ENCODE peak calls at places on chromosomes 2 and 18, in six cellular contexts. I is dorsolateral prefrontal cortex, J is fibroblast of lung, F is tibial artery, T is MM.1S, S is Peyer's patch. M is an unnamed sample.
A peak's percentile ranks its signal among the peaks of the same experiment; 100 is the strongest.

GRCh38 chr2:148644885-148645134 is 259 bp downstream of the EPC2 start:
- DNase-seq in I (no peak), J (no peak), F (no peak), T (no peak), S (no peak), M (no peak)

GRCh38 chr2:135948642-135949355 is 36.6 kb downstream of the DARS1 start:
- DNase-seq in I (no peak), J (peak; percentile 85), F (no peak), T (no peak), S (no peak), M (peak; percentile 37)

GRCh38 chr2:24210106-24210455 is 35.2 kb downstream of the FAM228A start:
- DNase-seq in I (no peak), J (no peak), F (no peak), T (no peak), S (no peak), M (no peak)

GRCh38 chr2:102301867-102302362 is 9.4 kb upstream of the IL1RL1 start:
- DNase-seq in I (no peak), J (no peak), F (no peak), T (peak; percentile 28), S (no peak), M (peak; percentile 80)

GRCh38 chr18:2792395-2792794 is 54.4 kb upstream of the EMILIN2 start:
- DNase-seq in I (no peak), J (no peak), F (no peak), T (no peak), S (no peak), M (peak; percentile 3)

GRCh38 chr2:156955701-156956100 is 301.8 kb upstream of the GALNT5 start:
- DNase-seq in I (no peak), J (no peak), F (no peak), T (no peak), S (no peak), M (no peak)

GRCh38 chr2:67268806-67269205 is 128.3 kb upstream of the ETAA1 start:
- DNase-seq in I (no peak), J (peak; percentile 75), F (no peak), T (no peak), S (no peak), M (no peak)

GRCh38 chr2:144096531-144096930 is 423.4 kb downstream of the ZEB2 start:
- DNase-seq in I (no peak), J (no peak), F (no peak), T (no peak), S (no peak), M (no peak)

GRCh38 chr2:186554850-186555785 is 34.7 kb upstream of the ITGAV start:
- DNase-seq in I (no peak), J (peak; percentile 77), F (no peak), T (no peak), S (no peak), M (no peak)

GRCh38 chr2:96142217-96143113 is 2.8 kb downstream of the DUSP2 start:
- DNase-seq in I (no peak), J (no peak), F (no peak), T (no peak), S (peak; percentile 50), M (no peak)

GRCh38 chr2:161416633-161417427 is 733 bp downstream of the TBR1 start:
- DNase-seq in I (no peak), J (no peak), F (no peak), T (no peak), S (no peak), M (no peak)

GRCh38 chr2:201977651-201978050 is 56.0 kb upstream of the FZD7 start:
- DNase-seq in I (no peak), J (no peak), F (no peak), T (no peak), S (no peak), M (no peak)

GRCh38 chr2:201974651-201975050 is 59.0 kb upstream of the FZD7 start:
- DNase-seq in I (no peak), J (no peak), F (no peak), T (no peak), S (no peak), M (no peak)

GRCh38 chr2:201978333-201978732 is 55.3 kb upstream of the FZD7 start:
- DNase-seq in I (no peak), J (no peak), F (no peak), T (peak; percentile 67), S (no peak), M (no peak)

GRCh38 chr2:201975434-201975833 is 58.2 kb upstream of the FZD7 start:
- DNase-seq in I (no peak), J (no peak), F (no peak), T (no peak), S (peak; percentile 60), M (no peak)

DNA sequence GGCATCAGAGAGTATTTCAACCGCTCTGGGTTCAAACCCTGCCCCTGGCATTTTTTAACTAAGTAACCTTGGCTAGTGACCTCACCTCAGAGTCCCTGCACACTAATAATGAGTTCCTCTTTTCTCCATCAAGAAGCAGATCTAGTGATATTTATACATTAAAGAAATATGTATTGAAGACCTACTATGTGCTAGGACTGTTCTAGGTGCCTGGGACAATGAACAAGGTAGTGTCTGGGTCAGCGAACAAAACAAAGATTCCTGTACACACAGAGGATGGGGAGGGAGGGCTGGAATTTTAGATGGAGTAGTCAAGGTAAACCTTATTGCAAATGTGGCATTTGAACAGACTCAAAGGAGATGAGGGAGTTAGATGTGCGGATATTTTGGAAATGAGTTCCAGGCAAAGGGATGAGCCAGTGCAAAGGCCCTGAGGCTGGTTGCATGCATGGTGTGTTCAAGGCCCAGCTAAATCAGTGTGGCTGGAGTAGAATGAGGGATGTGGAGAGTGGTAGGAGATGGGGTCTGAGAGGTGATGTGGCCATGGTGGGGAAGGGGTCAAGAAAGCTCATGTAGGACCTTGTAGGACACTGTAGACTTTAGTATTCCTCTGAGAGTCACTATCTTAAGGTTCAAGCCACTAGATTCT is 57.6 kb upstream of the FZD7 start:
- DNase-seq in I (no peak), J (no peak), F (no peak), T (no peak), S (no peak), M (no peak)
- H3K27ac ChIP-seq in I (no peak overlapping the region), J (no peak overlapping the region), F (no peak overlapping the region), T (no peak overlapping the region), S (no peak overlapping the region), M (no peak overlapping the region)

GRCh38 chr2:20164061-20164733 is 60.7 kb downstream of the SDC1 start:
- DNase-seq in I (no peak), J (peak; percentile 40), F (peak; percentile 55), T (no peak), S (no peak), M (peak; percentile 36)

GRCh38 chr2:20164734-20165242 is 60.1 kb downstream of the SDC1 start:
- DNase-seq in I (no peak), J (peak; percentile 70), F (peak; percentile 1), T (no peak), S (no peak), M (no peak)

GRCh38 chr2:20168048-20168726 is 56.7 kb downstream of the SDC1 start:
- DNase-seq in I (no peak), J (no peak), F (peak; percentile 53), T (no peak), S (peak; percentile 48), M (no peak)

GRCh38 chr2:20167356-20167755 is 57.6 kb downstream of the SDC1 start:
- DNase-seq in I (no peak), J (peak; percentile 44), F (peak; percentile 19), T (no peak), S (no peak), M (no peak)

GRCh38 chr2:20165677-20166509 is 59.0 kb downstream of the SDC1 start:
- DNase-seq in I (no peak), J (no peak), F (peak; percentile 10), T (peak; percentile 45), S (no peak), M (no peak)
- H3K4me3 ChIP-seq in I (no peak overlapping the region), J (no peak overlapping the region), F (no peak overlapping the region), T (no peak overlapping the region), S (no peak overlapping the region), M (no peak overlapping the region)

GRCh38 chr2:170381678-170382077 is 203.7 kb downstream of the MYO3B start:
- DNase-seq in I (no peak), J (no peak), F (no peak), T (no peak), S (no peak), M (no peak)

GRCh38 chr2:170380267-170380666 is 202.3 kb downstream of the MYO3B start:
- DNase-seq in I (no peak), J (no peak), F (no peak), T (no peak), S (no peak), M (no peak)

GRCh38 chr2:170375192-170375591 is 197.2 kb downstream of the MYO3B start:
- DNase-seq in I (no peak), J (no peak), F (no peak), T (no peak), S (no peak), M (no peak)

GRCh38 chr2:170377469-170378207 is 199.7 kb downstream of the MYO3B start:
- DNase-seq in I (no peak), J (no peak), F (no peak), T (no peak), S (no peak), M (no peak)
- TF ChIP-seq CTCF in I (no peak), J (no peak), F (peak; percentile 4), T (no peak), S (no peak), M (no peak)

GRCh38 chr2:64737547-64737946 is 83.8 kb upstream of the SERTAD2 start:
- DNase-seq in I (no peak), J (peak; percentile 66), F (no peak), T (no peak), S (no peak), M (no peak)
- H3K27ac ChIP-seq in I (no peak overlapping the region), J (no peak overlapping the region), F (no peak overlapping the region), T (no peak overlapping the region), S (no peak overlapping the region), M (no peak overlapping the region)

DNA sequence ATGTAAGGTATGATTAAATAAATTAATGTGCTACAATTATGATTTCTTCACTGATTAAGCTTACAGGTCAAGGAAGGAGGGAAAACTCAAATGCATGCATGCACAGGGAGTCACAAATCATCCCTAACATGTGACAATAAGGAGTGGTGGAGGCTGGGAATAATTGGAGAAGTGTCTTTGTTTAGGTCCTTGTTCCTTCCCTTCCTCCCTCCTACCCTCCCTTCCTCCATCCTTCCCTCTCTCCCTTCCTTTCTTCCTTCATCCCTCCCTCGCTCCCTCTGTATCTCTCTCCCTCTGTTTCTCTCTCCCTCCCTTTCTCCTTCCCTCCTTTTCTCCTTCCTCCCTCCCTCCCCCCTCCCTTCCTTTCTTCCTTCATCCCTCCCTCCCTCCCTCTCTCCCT is 337.1 kb downstream of the CTNNA2 start:
- DNase-seq in I (no peak), J (no peak), F (no peak), T (no peak), S (no peak), M (no peak)
- H3K4me3 ChIP-seq in I (no peak overlapping the region), J (no peak overlapping the region), F (no peak overlapping the region), T (no peak overlapping the region), S (no peak overlapping the region), M (no peak overlapping the region)

GRCh38 chr2:208373460-208374089 is 33.0 kb upstream of the PTH2R start:
- DNase-seq in I (no peak), J (peak; percentile 42), F (no peak), T (peak; percentile 41), S (no peak), M (peak; percentile 72)
- TF ChIP-seq CTCF in I (peak; percentile 74), J (peak; percentile 91), F (peak; percentile 74), T (peak; percentile 81), S (peak; percentile 65), M (peak; percentile 87)

GRCh38 chr2:241308832-241309500 is 6.5 kb downstream of the HDLBP start:
- DNase-seq in I (no peak), J (no peak), F (no peak), T (no peak), S (no peak), M (no peak)
- H3K27ac ChIP-seq in I (no peak overlapping the region), J (no peak overlapping the region), F (no peak overlapping the region), T (peak overlapping the region; percentile 70), S (peak overlapping the region; percentile 44), M (no peak overlapping the region)

M was measured in cardiac muscle cell.